ENCODE peak calls at places on chromosome X, in four cellular contexts. D, Y, U and Q are unnamed samples.

GRCh38 chrX:104324871-104325585 is 70.3 kb upstream of the ESX1 start:
- DNase-seq in D (no peak), Y (peak; percentile 60), U (no peak), Q (no peak)

GRCh38 chrX:123803331-123803983 is 56.4 kb upstream of the XIAP start:
- DNase-seq in D (peak; percentile 67), Y (peak; percentile 77), U (no peak), Q (no peak)

GRCh38 chrX:69229436-69229835 is 64.2 kb upstream of the PJA1 start:
- DNase-seq in D (peak; percentile 4), Y (peak; percentile 71), U (no peak), Q (no peak)

GRCh38 chrX:46791927-46792825 is 33.3 kb upstream of the SLC9A7 start:
- DNase-seq in D (peak; percentile 49), Y (peak; percentile 94), U (no peak), Q (no peak)

GRCh38 chrX:52277666-52278065 is 91.2 kb upstream of the XAGE2 start:
- DNase-seq in D (no peak), Y (no peak), U (no peak), Q (no peak)

GRCh38 chrX:141341341-141341740 is 99.0 kb upstream of the SPANXC start:
- DNase-seq in D (no peak), Y (peak; percentile 77), U (no peak), Q (no peak)

GRCh38 chrX:45727761-45728160 is 527.1 kb upstream of the DIPK2B start:
- DNase-seq in D (no peak), Y (no peak), U (no peak), Q (no peak)

GRCh38 chrX:101685923-101686322 is 26.3 kb upstream of the ARMCX2 start:
- DNase-seq in D (no peak), Y (no peak), U (no peak), Q (no peak)

GRCh38 chrX:19811807-19812604 is 75.4 kb downstream of the SH3KBP1 start:
- DNase-seq in D (no peak), Y (peak; percentile 83), U (no peak), Q (no peak)

GRCh38 chrX:70826715-70827114 is 81.8 kb downstream of the TEX11 start:
- DNase-seq in D (no peak), Y (no peak), U (peak; percentile 29), Q (no peak)

GRCh38 chrX:123665197-123665596 is 67.7 kb downstream of the THOC2 start:
- DNase-seq in D (no peak), Y (peak; percentile 66), U (no peak), Q (no peak)

GRCh38 chrX:150365953-150366911 is 3.1 kb downstream of the MAMLD1 start:
- DNase-seq in D (peak; percentile 68), Y (peak; percentile 43), U (peak; percentile 42), Q (peak; percentile 47)

GRCh38 chrX:149453030-149453429 is 52.1 kb downstream of the IDS start:
- DNase-seq in D (no peak), Y (peak; percentile 72), U (no peak), Q (no peak)

GRCh38 chrX:151753313-151754041 is 18.9 kb downstream of the CNGA2 start:
- DNase-seq in D (peak; percentile 52), Y (peak; percentile 63), U (peak; percentile 37), Q (peak; percentile 66)

GRCh38 chrX:20059467-20060128 is 57.1 kb downstream of the MAP7D2 start:
- DNase-seq in D (no peak), Y (no peak), U (no peak), Q (no peak)

GRCh38 chrX:16989750-16990149 is 43.3 kb downstream of the REPS2 start:
- DNase-seq in D (no peak), Y (no peak), U (no peak), Q (no peak)

GRCh38 chrX:118652717-118653116 is 74.7 kb upstream of the IL13RA1 start:
- DNase-seq in D (no peak), Y (peak; percentile 19), U (peak; percentile 9), Q (no peak)

GRCh38 chrX:20263474-20263873 is 3.2 kb downstream of the RPS6KA3 start:
- DNase-seq in D (no peak), Y (peak; percentile 42), U (no peak), Q (no peak)

GRCh38 chrX:49108641-49109040 is 14.9 kb downstream of the GPKOW start:
- DNase-seq in D (no peak), Y (no peak), U (no peak), Q (no peak)

GRCh38 chrX:132270699-132271098 is 51.5 kb upstream of the RAP2C start:
- DNase-seq in D (peak; percentile 54), Y (peak; percentile 96), U (peak; percentile 12), Q (no peak)

GRCh38 chrX:1153940-1154339 is 58.5 kb downstream of the CRLF2 start:
- DNase-seq in D (peak; percentile 7), Y (no peak), U (no peak), Q (no peak)

GRCh38 chrX:17007134-17007768 is 60.8 kb downstream of the REPS2 start:
- DNase-seq in D (no peak), Y (no peak), U (peak; percentile 38), Q (peak; percentile 24)

GRCh38 chrX:16671005-16671404 is 21.0 kb downstream of the S100G start:
- DNase-seq in D (no peak), Y (peak; percentile 72), U (peak; percentile 23), Q (no peak)

DNA sequence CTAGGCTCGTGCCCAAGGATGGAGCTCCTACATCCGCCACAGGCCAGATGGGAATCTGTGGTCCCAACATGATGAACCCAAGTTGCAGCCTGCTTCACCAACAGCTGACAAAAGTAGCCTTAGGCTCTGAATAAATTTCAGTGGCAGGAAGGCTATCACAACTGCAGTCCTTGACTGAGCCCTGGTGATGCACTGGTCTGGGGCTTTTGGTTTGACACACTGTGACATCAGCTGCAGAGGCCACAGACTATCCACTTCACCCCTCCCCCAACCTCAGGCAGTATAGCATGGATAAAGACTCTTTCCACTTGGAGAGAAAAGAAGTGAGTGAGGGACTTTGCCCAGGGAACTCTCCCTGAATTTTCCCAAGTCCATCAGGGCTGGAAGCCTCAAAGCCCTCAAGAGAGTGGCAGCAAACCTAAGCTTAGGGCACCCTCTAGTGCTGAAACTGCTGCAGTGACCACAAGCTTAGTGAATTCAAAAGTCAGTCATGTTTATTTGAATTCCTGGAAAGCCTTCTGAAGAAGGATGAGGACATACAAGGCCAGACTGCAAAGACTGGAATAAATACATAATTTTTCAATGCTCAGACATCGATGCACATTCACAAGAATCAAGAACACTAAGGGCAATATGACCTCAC is 135.0 kb upstream of the TENT5D start:
- DNase-seq in D (peak; percentile 50), Y (peak; percentile 16), U (peak; percentile 38), Q (peak; percentile 48)
- TF ChIP-seq CTCF in D (peak; percentile 46), Y (peak; percentile 29), U (no peak), Q (no peak)

GRCh38 chrX:2631743-2632532 is 59.2 kb upstream of the CD99 start:
- DNase-seq in D (no peak), Y (no peak), U (no peak), Q (no peak)

GRCh38 chrX:2626750-2627149 is 64.3 kb upstream of the CD99 start:
- DNase-seq in D (no peak), Y (no peak), U (no peak), Q (no peak)

GRCh38 chrX:2629316-2630168 is 61.6 kb upstream of the CD99 start:
- DNase-seq in D (no peak), Y (no peak), U (no peak), Q (no peak)

GRCh38 chrX:2628751-2629315 is 62.3 kb upstream of the CD99 start:
- DNase-seq in D (no peak), Y (no peak), U (no peak), Q (no peak)

DNA sequence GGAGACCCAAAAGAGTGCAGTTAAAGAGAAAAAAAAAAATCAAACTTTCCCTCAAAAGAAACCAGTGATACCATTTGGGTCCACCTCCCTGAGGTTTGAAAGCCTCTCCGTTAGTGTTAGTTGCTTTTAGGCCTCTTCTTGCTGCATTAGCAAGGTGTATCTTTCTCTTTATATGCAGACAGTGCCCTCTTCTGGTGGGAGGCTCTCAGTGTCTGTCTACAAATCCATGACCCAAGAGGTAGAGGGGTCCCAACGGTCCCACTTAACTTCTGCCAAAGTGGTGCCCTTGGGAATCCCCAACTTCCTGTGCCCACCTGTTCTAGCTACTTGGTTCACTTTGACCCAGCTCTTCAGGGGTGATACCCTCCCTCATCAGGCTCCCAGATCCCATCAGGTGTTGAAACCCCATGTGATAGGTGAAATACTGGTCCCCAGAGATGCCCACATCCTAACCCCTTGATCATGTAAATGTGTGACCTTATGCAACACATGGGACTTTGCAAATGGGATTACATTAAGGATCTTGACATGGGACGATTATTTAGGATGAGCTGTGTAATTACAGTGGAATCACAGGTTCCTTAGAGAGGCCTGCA is 63.7 kb upstream of the CD99 start:
- DNase-seq in D (peak; percentile 64), Y (peak; percentile 61), U (peak; percentile 57), Q (peak; percentile 61)
- TF ChIP-seq CTCF in D (peak; percentile 56), Y (peak; percentile 69), U (no peak), Q (peak; percentile 69)

GRCh38 chrX:114582264-114582632 is 1.6 kb upstream of the HTR2C start:
- DNase-seq in D (no peak), Y (no peak), U (no peak), Q (no peak)

GRCh38 chrX:114581528-114582263 is 2.2 kb upstream of the HTR2C start:
- DNase-seq in D (no peak), Y (no peak), U (no peak), Q (peak; percentile 19)

GRCh38 chrX:114583646-114584433 is at the start of gene HTR2C:
- DNase-seq in D (no peak), Y (no peak), U (no peak), Q (no peak)

GRCh38 chrX:114582698-114583395 is 1.0 kb upstream of the HTR2C start:
- DNase-seq in D (no peak), Y (no peak), U (no peak), Q (peak; percentile 17)

GRCh38 chrX:114580336-114580735 is 3.5 kb upstream of the HTR2C start:
- DNase-seq in D (no peak), Y (no peak), U (no peak), Q (no peak)
- TF ChIP-seq CTCF in D (no peak), Y (no peak), U (no peak), Q (no peak)

DNA sequence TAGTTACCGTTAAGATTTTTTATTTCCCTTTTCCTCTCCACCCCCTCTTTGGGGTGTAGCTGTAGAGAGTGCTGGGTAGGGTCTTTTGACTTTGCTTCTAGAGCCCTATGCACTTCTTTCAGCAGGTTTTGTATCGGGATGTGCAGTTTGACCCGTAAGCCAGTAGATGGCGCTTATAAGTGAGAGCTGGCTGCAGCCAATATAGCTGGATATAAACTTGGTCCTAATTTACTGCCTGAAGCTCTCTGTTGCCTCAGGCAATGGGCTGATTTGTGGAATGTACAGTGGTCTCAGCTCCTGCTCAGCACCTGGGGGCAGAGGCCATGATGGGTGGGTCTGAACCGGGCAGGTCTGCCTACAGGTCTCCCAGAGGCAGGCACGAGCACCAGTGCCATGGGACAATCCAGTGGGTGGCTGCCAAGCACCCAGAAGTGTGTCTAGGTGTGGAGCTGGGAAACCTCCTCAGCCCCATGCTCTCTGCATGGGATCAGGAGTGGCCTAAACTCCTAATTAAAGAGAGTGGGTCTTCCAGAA is 146.5 kb downstream of the SPANXN1 start:
- DNase-seq in D (no peak), Y (no peak), U (no peak), Q (no peak)
- TF ChIP-seq CTCF in D (no peak), Y (no peak), U (no peak), Q (no peak)

DNA sequence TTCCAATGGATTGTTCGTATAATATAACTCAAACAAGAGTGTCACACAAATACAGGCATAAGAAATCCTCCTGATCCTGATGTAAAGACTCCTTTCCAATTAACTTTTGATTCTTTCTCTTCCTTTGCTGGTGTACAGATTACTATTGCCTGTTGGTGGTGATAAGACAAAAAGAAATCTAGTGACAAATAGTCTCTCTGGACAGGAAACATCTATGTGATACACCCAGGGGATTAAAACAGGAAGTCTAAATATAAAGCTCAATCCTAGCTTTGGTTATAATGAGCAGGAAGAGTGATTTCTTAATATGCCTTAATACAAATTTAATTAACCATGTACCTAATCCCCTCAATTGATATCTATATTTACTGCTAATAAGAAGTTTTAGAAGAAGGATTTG is 45.1 kb downstream of the ARHGEF6 start:
- DNase-seq in D (no peak), Y (peak; percentile 4), U (no peak), Q (no peak)
- TF ChIP-seq CTCF in D (no peak), Y (no peak), U (no peak), Q (no peak)